ENCODE peak calls at places on chromosomes 6 and 20, in ten cellular contexts. M, L, R, Z, A, D, O, P, V and J are unnamed samples.

GRCh38 chr6:27422651-27423332 is 34.2 kb downstream of the ZNF391 start:
- DNase-seq in M (no peak), L (no peak), R (no peak), Z (no peak), A (no peak), D (peak), O (no peak), P (no peak), V (no peak), J (peak)

GRCh38 chr6:6559994-6560393 is 28.5 kb upstream of the LY86 start:
- DNase-seq in M (no peak), L (no peak), R (no peak), Z (no peak), A (no peak), D (no peak), O (no peak), P (no peak), V (no peak), J (no peak)

GRCh38 chr20:51360451-51361230 is 181.9 kb downstream of the NFATC2 start:
- DNase-seq in M (no peak), L (peak), R (peak), Z (no peak), A (peak), D (peak), O (no peak), P (peak), V (peak), J (peak)

GRCh38 chr20:53656653-53657288 is 63.1 kb upstream of the ZNF217 start:
- DNase-seq in M (no peak), L (no peak), R (peak), Z (no peak), A (peak), D (peak), O (no peak), P (no peak), V (no peak), J (peak)

GRCh38 chr6:2797564-2798014 is 32.4 kb downstream of the WRNIP1 start:
- DNase-seq in M (no peak), L (no peak), R (no peak), Z (no peak), A (no peak), D (no peak), O (no peak), P (no peak), V (no peak), J (no peak)

GRCh38 chr6:127117979-127118504 is 429 bp upstream of the RSPO3 start:
- DNase-seq in M (no peak), L (no peak), R (no peak), Z (no peak), A (no peak), D (no peak), O (no peak), P (peak), V (peak), J (peak)

GRCh38 chr6:144335914-144336313 is 50.8 kb downstream of the UTRN start:
- DNase-seq in M (no peak), L (no peak), R (peak), Z (no peak), A (no peak), D (no peak), O (no peak), P (no peak), V (no peak), J (no peak)

GRCh38 chr20:5073154-5074049 is 46.4 kb downstream of the PCNA start:
- DNase-seq in M (no peak), L (no peak), R (peak), Z (peak), A (peak), D (peak), O (peak), P (peak), V (peak), J (peak)

GRCh38 chr6:151509048-151509447 is 15.2 kb downstream of the CCDC170 start:
- DNase-seq in M (no peak), L (no peak), R (no peak), Z (no peak), A (no peak), D (no peak), O (no peak), P (no peak), V (no peak), J (no peak)

GRCh38 chr6:25318589-25318988 is 39.4 kb downstream of the CARMIL1 start:
- DNase-seq in M (no peak), L (no peak), R (no peak), Z (no peak), A (no peak), D (no peak), O (no peak), P (no peak), V (no peak), J (no peak)

GRCh38 chr20:36862857-36863668 is 12.9 kb upstream of the TLDC2 start:
- DNase-seq in M (no peak), L (no peak), R (no peak), Z (no peak), A (no peak), D (no peak), O (no peak), P (no peak), V (no peak), J (no peak)

GRCh38 chr6:116106146-116106545 is 5.5 kb downstream of the NT5DC1 start:
- DNase-seq in M (no peak), L (no peak), R (no peak), Z (no peak), A (no peak), D (peak), O (no peak), P (no peak), V (no peak), J (peak)

GRCh38 chr20:11249239-11249638 is 575.4 kb upstream of the JAG1 start:
- DNase-seq in M (no peak), L (no peak), R (no peak), Z (no peak), A (no peak), D (no peak), O (no peak), P (no peak), V (no peak), J (no peak)

GRCh38 chr20:47681977-47682812 is 103.1 kb downstream of the SULF2 start:
- DNase-seq in M (no peak), L (no peak), R (no peak), Z (no peak), A (no peak), D (peak), O (no peak), P (peak), V (no peak), J (peak)

GRCh38 chr6:107957165-107957908 is 671 bp downstream of the SEC63 start:
- DNase-seq in M (no peak), L (peak), R (peak), Z (peak), A (peak), D (peak), O (peak), P (peak), V (peak), J (peak)

GRCh38 chr20:45036044-45036755 is 64.7 kb downstream of the KCNS1 start:
- DNase-seq in M (no peak), L (peak), R (peak), Z (no peak), A (peak), D (peak), O (no peak), P (no peak), V (no peak), J (peak)

GRCh38 chr6:31940256-31940664 is 5.6 kb upstream of the CFB start:
- DNase-seq in M (peak), L (no peak), R (peak), Z (no peak), A (peak), D (peak), O (no peak), P (no peak), V (no peak), J (peak)

GRCh38 chr6:17865243-17865642 is 122.2 kb downstream of the KIF13A start:
- DNase-seq in M (no peak), L (no peak), R (peak), Z (peak), A (peak), D (no peak), O (peak), P (no peak), V (no peak), J (no peak)

GRCh38 chr20:54668271-54669053 is 193.1 kb downstream of the DOK5 start:
- DNase-seq in M (no peak), L (no peak), R (peak), Z (no peak), A (peak), D (peak), O (no peak), P (no peak), V (peak), J (peak)

GRCh38 chr6:30727920-30728605 is 7.9 kb downstream of the TUBB start:
- DNase-seq in M (no peak), L (no peak), R (peak), Z (no peak), A (peak), D (peak), O (no peak), P (no peak), V (no peak), J (peak)
- TF ChIP-seq CTCF in M (no peak), L (peak), R (peak), Z (no peak), A (peak), D (peak), O (no peak), P (no peak), V (no peak), J (peak)

DNA sequence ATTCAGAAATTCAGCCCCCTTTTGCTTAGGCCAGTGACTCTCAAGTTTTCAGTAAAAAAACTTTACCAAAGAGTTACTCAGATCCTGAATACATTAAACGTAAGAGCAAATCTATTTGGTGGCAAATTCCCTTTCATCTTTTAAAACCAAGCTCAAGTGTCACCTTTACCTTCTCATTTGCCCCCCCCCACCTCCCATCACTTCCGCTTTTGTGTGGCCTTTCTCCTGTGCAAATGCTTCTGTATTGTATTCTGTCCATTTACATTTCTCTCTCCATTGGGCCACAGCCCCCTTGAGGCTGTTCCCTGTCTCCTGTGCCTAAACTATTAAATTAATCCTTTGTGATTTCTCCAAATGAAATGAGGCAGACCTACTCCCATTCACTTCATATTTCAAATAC is 1.9 kb downstream of the NOL7 start:
- DNase-seq in M (no peak), L (no peak), R (no peak), Z (no peak), A (no peak), D (no peak), O (no peak), P (no peak), V (no peak), J (no peak)
- H3K4me3 ChIP-seq in M (peak), L (no peak), R (peak), Z (no peak), A (no peak), D (no peak), O (no peak), P (no peak), V (no peak), J (no peak)

GRCh38 chr6:133952815-133953633 is at the start of gene TBPL1:
- DNase-seq in M (peak), L (peak), R (peak), Z (peak), A (peak), D (peak), O (peak), P (peak), V (peak), J (peak)
- TF ChIP-seq CTCF in M (no peak), L (no peak), R (no peak), Z (no peak), A (no peak), D (no peak), O (no peak), P (no peak), V (no peak), J (no peak)

DNA sequence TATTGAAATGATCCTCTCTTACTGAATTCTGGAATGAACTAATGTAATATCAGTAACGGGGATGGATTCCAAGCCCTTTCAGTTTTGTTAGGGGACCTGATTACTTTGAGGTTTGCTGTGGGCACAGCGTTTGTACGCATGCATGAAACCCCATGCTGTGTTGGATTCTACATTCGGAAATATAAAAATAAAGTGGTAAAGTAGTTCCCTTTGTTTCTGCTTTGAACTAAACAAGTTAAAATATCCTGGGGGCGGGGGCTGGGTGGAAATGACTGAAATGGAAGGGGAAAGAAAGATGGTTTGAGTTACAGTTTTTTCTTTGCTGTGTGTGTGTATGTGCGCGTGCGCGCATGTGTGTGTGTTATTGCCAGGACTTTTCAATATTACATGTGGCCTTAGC is 196.5 kb upstream of the OPRM1 start:
- DNase-seq in M (no peak), L (no peak), R (no peak), Z (no peak), A (no peak), D (no peak), O (no peak), P (no peak), V (no peak), J (no peak)
- H3K4me3 ChIP-seq in M (no peak), L (no peak), R (no peak), Z (no peak), A (no peak), D (no peak), O (no peak), P (no peak), V (no peak), J (no peak)